ENCODE peak calls at places on chromosome 11, in four cellular contexts. X is suprapubic skin, W is ovary, H is HCT116. P is an unnamed sample. For H3K4me1, the result is how much of the 10 kb centered on the place peaks cover.

GRCh38 chr11:129224538-129224937 is 32.4 kb upstream of the ARHGAP32 start:
- DNase-seq in W (no peak), X (no peak), H (no peak), P (no peak)

GRCh38 chr11:279966-280761 is 2.0 kb downstream of the NLRP6 start:
- DNase-seq in H (no peak), W (peak), X (peak), P (no peak)

GRCh38 chr11:124745270-124745834 is 5.6 kb downstream of the NRGN start:
- DNase-seq in X (peak), W (no peak), H (no peak), P (no peak)

GRCh38 chr11:119664063-119664572 is 64.9 kb downstream of the NECTIN1 start:
- DNase-seq in H (no peak), W (no peak), X (no peak), P (no peak)

GRCh38 chr11:393219-394033 is 583 bp upstream of the PKP3 start:
- DNase-seq in X (no peak), W (no peak), H (peak), P (no peak)

GRCh38 chr11:106187860-106188456 is 110.5 kb downstream of the AASDHPPT start:
- DNase-seq in X (no peak), W (no peak), H (no peak), P (no peak)

GRCh38 chr11:92380882-92381281 is 156.3 kb downstream of the FAT3 start:
- DNase-seq in X (no peak), W (no peak), H (no peak), P (no peak)

GRCh38 chr11:126359431-126360048 is 4.1 kb downstream of the ST3GAL4 start:
- DNase-seq in W (peak), H (no peak), X (peak), P (peak)

GRCh38 chr11:35146074-35146521 is 7.1 kb downstream of the CD44 start:
- DNase-seq in X (no peak), H (no peak), W (no peak), P (no peak)

GRCh38 chr11:57303280-57303989 is 21.3 kb downstream of the TNKS1BP1 start:
- DNase-seq in W (no peak), X (no peak), H (no peak), P (no peak)

GRCh38 chr11:108786281-108786990 is 121.6 kb downstream of the DDX10 start:
- DNase-seq in X (no peak), H (no peak), W (no peak), P (no peak)

GRCh38 chr11:26976389-26976788 is 17.5 kb upstream of the FIBIN start:
- DNase-seq in X (no peak), W (no peak), H (no peak), P (no peak)

GRCh38 chr11:68276864-68277263 is 5.1 kb upstream of the C11orf24 start:
- DNase-seq in H (no peak), W (no peak), X (no peak), P (no peak)

GRCh38 chr11:105577645-105578044 is 32.2 kb upstream of the GRIA4 start:
- DNase-seq in H (no peak), W (no peak), X (no peak), P (no peak)

GRCh38 chr11:37504925-37505324 is 906.9 kb upstream of the RAG2 start:
- DNase-seq in X (no peak), H (no peak), W (no peak), P (no peak)

GRCh38 chr11:8722809-8723208 is 40.2 kb downstream of the RPL27A start:
- DNase-seq in W (no peak), H (no peak), X (no peak), P (no peak)

GRCh38 chr11:76752321-76753175 is 30.6 kb upstream of the TSKU start:
- DNase-seq in H (no peak), W (peak), X (peak), P (peak)

GRCh38 chr11:69636512-69636866 is 4.5 kb upstream of the CCND1 start:
- DNase-seq in H (peak), W (peak), X (peak), P (peak)

GRCh38 chr11:34278708-34279297 is 79.0 kb downstream of the ABTB2 start:
- DNase-seq in W (no peak), X (no peak), H (no peak), P (no peak)

GRCh38 chr11:90476442-90477007 is 253.7 kb upstream of the CHORDC1 start:
- DNase-seq in X (no peak), H (peak), W (no peak), P (peak)

GRCh38 chr11:129451524-129451923 is 75.9 kb downstream of the BARX2 start:
- DNase-seq in X (no peak), H (no peak), W (no peak), P (peak)

GRCh38 chr11:17076517-17077239 is 789 bp downstream of the RPS13 start:
- DNase-seq in H (no peak), X (no peak), W (no peak), P (peak)

GRCh38 chr11:64887757-64888405 is 9.5 kb upstream of the EHD1 start:
- DNase-seq in W (peak), X (peak), H (peak), P (peak)

GRCh38 chr11:3120071-3120792 is 44.9 kb downstream of the OSBPL5 start:
- DNase-seq in H (no peak), W (peak), X (peak), P (no peak)

GRCh38 chr11:33234397-33235168 is 22.6 kb upstream of the HIPK3 start:
- DNase-seq in X (no peak), H (no peak), W (no peak), P (no peak)

GRCh38 chr11:38060930-38061329 is 1462.9 kb upstream of the RAG2 start:
- DNase-seq in W (no peak), X (no peak), H (no peak), P (no peak)

GRCh38 chr11:32118025-32118974 is 27.4 kb downstream of the RCN1 start:
- DNase-seq in H (peak), W (no peak), X (no peak), P (peak)

GRCh38 chr11:31797227-31798056 is 13.7 kb downstream of the PAX6 start:
- DNase-seq in H (no peak), X (no peak), W (no peak), P (no peak)

GRCh38 chr11:77435972-77436371 is 37.9 kb downstream of the PAK1 start:
- DNase-seq in W (no peak), H (no peak), X (no peak), P (no peak)

GRCh38 chr11:109071712-109072524 is 350.1 kb upstream of the C11orf87 start:
- DNase-seq in X (no peak), W (peak), H (no peak), P (peak)

GRCh38 chr11:76736773-76737495 is 46.2 kb upstream of the TSKU start:
- DNase-seq in H (no peak), W (no peak), X (no peak), P (no peak)

GRCh38 chr11:82996966-82997606 is 74.6 kb downstream of the RAB30 start:
- DNase-seq in X (no peak), W (no peak), H (no peak), P (no peak)

GRCh38 chr11:82995276-82995675 is 76.4 kb downstream of the RAB30 start:
- DNase-seq in X (no peak), W (no peak), H (no peak), P (no peak)

GRCh38 chr11:82995754-82996398 is 75.8 kb downstream of the RAB30 start:
- DNase-seq in W (no peak), X (no peak), H (no peak), P (no peak)

GRCh38 chr11:82992219-82992618 is 79.5 kb downstream of the RAB30 start:
- DNase-seq in X (no peak), W (no peak), H (no peak), P (peak)

DNA sequence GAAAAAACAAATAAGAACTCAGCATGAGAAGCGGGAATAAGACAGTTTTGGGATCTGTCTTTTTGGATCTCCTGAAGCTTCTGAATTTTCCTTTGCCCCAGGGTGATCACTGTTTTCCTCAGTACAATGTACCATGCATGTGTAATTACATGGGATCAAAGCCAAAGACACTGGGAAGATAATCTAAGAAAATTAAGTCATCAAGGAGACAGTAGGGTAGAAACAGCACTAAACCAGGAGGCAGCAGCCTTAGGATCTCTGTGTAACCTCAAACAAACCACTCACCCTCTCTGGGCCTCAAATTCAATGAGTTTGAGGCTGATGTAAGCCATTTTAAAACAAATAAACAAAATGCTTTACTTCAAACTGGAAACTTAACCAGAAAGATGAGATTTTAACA is 77.1 kb downstream of the RAB30 start:
- DNase-seq in X (no peak), W (no peak), H (no peak), P (no peak)
- H3K4me1 ChIP-seq in X (under half), W (under half), H (under half), P (under half)

GRCh38 chr11:75562048-75562835 is at the start of gene SERPINH1:
- DNase-seq in W (peak), X (peak), H (peak), P (peak)
- TF ChIP-seq POLR2A in W (peak), X (no peak), H (peak), P (peak)

DNA sequence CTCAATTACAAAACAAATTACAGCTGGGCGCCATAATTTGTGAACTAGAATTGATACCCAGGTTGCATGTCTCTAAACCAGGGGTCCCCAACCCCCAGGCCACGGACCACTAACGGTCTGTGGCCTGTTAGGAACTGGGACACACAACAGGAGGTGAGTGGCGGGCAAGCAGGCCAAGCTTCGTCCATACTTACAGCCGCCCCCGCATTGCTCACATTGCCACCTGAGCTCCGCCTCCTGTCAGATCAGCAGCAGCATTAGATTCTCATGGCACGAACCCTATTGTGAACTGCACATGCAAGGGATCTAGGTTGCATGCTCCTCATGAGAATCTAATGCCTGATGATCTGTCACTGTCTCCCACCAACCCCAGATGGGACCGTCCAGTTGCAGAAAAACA is 12.9 kb downstream of the FCHSD2 start:
- DNase-seq in X (no peak), H (no peak), W (no peak), P (no peak)
- H3K27ac ChIP-seq in X (no peak), H (no peak), W (no peak), P (no peak)

DNA sequence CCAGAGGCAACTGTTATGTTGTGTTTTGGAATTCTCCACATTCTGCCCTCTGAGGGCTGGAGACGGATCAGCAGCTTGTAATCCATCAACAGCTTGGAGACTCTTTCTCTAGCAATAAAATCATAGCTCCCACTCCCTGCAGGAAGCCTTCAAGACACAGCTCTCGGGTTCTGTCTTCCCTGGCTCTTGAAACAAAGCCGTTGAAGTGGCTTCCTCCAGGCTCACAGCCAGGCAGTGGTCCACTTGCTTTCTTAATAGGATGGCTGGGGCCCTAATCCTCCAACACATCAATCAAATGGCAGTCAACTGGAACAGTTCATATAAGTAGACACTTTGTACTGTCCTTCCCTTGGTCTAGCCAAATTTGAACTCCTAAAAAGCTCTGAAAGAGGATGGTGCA is 74.4 kb downstream of the SC5D start:
- DNase-seq in H (no peak), W (no peak), X (no peak), P (no peak)
- H3K4me1 ChIP-seq in H (under half), W (under half), X (under half), P (under half)

GRCh38 chr11:47413908-47414684 is 5.7 kb downstream of the SLC39A13 start:
- DNase-seq in W (peak), H (no peak), X (no peak), P (peak)
- TF ChIP-seq POLR2A in W (no peak), H (no peak), X (no peak), P (no peak)

P was measured in testis.